ENCODE peak calls at places on chromosomes 1 and 21, in four cellular contexts. Z is right cardiac atrium; E is CD8-positive, alpha-beta memory T cell; V is neural progenitor cell. T is an unnamed sample. For H3K4me1, the result is how much of the 10 kb centered on the place peaks cover.

GRCh38 chr1:190144650-190145049 is 333.0 kb downstream of the BRINP3 start:
- DNase-seq in E (no peak), Z (no peak), V (no peak), T (no peak)

GRCh38 chr1:28144203-28145135 is 32.0 kb downstream of the PTAFR start:
- DNase-seq in E (no peak), V (no peak), Z (no peak), T (no peak)

GRCh38 chr1:1216770-1217620 is 3.0 kb upstream of the TNFRSF4 start:
- DNase-seq in Z (no peak), E (no peak), V (no peak), T (no peak)

GRCh38 chr1:200862713-200863415 is 9.9 kb upstream of the GPR25 start:
- DNase-seq in Z (no peak), E (peak), V (no peak), T (no peak)

GRCh38 chr1:6111571-6111970 is 65.9 kb downstream of the KCNAB2 start:
- DNase-seq in E (peak), V (no peak), Z (peak), T (no peak)

GRCh38 chr1:226702318-226702956 is 36.6 kb downstream of the ITPKB start:
- DNase-seq in E (no peak), Z (no peak), V (no peak), T (no peak)

GRCh38 chr1:22250724-22251123 is 107.8 kb upstream of the WNT4 start:
- DNase-seq in V (no peak), E (no peak), Z (no peak), T (no peak)

GRCh38 chr1:157951219-157951618 is 42.2 kb upstream of the KIRREL1 start:
- DNase-seq in E (no peak), Z (no peak), V (no peak), T (no peak)

GRCh38 chr21:44489962-44490361 is 34.7 kb downstream of the LRRC3 start:
- DNase-seq in E (no peak), V (peak), Z (no peak), T (no peak)

GRCh38 chr1:48777219-48777895 is 666 bp upstream of the BEND5 start:
- DNase-seq in Z (no peak), V (peak), E (no peak), T (no peak)

GRCh38 chr21:17679002-17679600 is 66.4 kb upstream of the BTG3 start:
- DNase-seq in Z (no peak), E (no peak), V (peak), T (no peak)

GRCh38 chr21:17674106-17674505 is 61.4 kb upstream of the BTG3 start:
- DNase-seq in E (no peak), Z (no peak), V (no peak), T (no peak)

GRCh38 chr21:17668479-17668878 is 55.8 kb upstream of the BTG3 start:
- DNase-seq in Z (no peak), E (no peak), V (no peak), T (no peak)

GRCh38 chr21:17671733-17672132 is 59.0 kb upstream of the BTG3 start:
- DNase-seq in V (no peak), E (no peak), Z (no peak), T (no peak)

DNA sequence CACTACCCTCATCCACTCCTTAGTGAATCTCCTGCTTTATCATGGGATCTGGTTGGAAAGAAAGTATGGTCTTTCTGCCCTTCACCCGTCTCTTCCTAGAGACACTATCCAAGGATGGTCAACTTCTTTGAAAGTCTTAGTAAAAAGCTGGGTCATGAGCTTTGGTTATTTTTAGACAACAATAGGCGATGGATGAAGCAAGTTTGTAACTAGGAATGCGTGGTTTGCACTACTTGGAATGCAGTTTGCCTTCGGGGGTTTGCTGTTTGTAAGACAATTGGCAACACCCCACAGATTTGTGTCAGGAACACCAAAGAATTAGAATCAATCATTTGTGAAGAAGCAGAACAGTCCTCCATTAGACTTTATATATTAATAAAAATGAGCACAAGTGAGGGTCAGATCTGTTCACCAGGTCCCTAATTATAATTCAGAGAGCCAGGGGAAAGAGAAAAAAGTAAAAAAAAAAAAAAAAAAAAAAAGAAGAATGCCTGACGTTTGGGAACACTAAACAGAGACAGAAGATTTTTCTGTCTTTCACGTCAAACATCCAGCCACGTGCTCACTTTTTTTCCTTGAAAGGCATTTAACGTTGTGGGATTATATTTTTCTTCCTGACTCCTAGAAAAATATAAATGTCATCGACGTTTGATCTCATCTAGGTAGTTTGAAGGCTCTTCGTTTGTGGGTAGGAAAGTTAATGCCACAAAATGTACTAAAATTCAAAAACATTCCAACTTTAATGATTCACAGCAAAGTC is 60.7 kb upstream of the BTG3 start:
- DNase-seq in V (peak), E (no peak), Z (no peak), T (no peak)
- H3K4me1 ChIP-seq in V (under half), E (under half), Z (under half), T (under half)

GRCh38 chr1:204095248-204095640 is 22.3 kb downstream of the SOX13 start:
- DNase-seq in Z (peak), V (peak), E (no peak), T (no peak)

GRCh38 chr1:204093421-204093717 is 20.5 kb downstream of the SOX13 start:
- DNase-seq in E (no peak), Z (peak), V (no peak), T (no peak)

GRCh38 chr1:204094262-204095247 is 21.6 kb downstream of the SOX13 start:
- DNase-seq in V (peak), Z (peak), E (no peak), T (no peak)

GRCh38 chr1:204092632-204093420 is 19.9 kb downstream of the SOX13 start:
- DNase-seq in V (no peak), Z (peak), E (no peak), T (no peak)

DNA sequence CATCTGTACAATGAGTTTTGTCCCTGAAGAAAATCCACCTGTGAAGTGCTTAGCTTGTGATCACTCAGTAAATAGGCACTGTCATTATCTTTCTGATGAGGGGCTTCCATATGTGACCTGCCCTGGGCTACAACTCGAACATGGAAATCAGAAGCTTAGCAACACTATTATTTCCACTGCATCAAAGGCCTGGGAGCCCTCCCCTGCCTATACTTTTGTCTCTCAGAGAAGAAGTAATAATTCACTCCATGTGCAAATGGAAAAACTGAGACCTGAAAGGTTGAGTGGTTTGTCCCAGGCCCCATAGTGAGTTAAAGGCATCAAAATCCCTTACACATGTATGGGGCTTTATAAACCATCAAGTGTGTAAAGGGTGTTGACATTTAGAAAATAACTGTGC is 20.8 kb downstream of the SOX13 start:
- DNase-seq in Z (no peak), E (no peak), V (no peak), T (no peak)
- H3K4me1 ChIP-seq in Z (under half), E (under half), V (half or more), T (under half)

GRCh38 chr1:40710581-40711315 is 19.2 kb downstream of the NFYC start:
- DNase-seq in V (peak), E (no peak), Z (no peak), T (no peak)
- H3K4me1 ChIP-seq in V (under half), E (half or more), Z (under half), T (under half)

DNA sequence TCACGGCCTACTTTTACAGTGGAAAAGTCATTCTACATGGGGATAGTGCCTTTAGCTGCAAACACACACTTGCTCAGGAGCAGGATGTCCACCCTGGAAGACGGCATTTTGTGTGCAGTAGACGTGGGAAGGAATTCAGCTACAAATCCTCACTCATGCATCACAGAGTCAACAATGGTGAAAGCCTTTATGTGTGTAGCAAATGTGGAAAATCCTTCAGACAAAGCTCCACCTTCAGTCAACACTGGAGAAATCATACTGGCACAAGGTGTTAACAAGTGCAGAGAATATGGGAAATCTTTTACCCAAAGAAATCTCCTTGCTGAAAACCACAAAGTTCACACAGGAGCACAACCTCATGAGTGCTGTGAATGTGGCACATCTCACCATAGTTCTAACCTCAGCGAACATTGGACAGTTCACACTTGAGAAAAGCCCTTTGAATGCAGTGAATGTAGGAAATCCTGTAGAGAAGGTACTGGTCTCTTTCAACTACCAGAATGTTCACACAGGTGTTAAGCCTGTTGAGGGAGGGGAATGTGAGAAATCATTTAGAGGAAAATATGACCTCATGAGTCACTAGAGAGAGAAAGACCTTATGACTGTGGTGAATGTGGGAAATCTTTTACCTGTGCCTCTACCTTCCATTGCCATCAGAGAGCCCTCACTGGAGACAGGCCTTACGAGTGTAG is 101.8 kb downstream of the PTGS2 start:
- DNase-seq in Z (no peak), E (no peak), V (no peak), T (peak)
- H3K4me1 ChIP-seq in Z (under half), E (under half), V (under half), T (under half)

GRCh38 chr1:11789126-11790067 is 16.4 kb downstream of the MTHFR start:
- DNase-seq in V (peak), E (no peak), Z (peak), T (no peak)

GRCh38 chr1:11792106-11792505 is 13.7 kb downstream of the MTHFR start:
- DNase-seq in Z (peak), V (no peak), E (no peak), T (no peak)

GRCh38 chr1:11788549-11789053 is 17.2 kb downstream of the MTHFR start:
- DNase-seq in Z (peak), E (no peak), V (peak), T (no peak)

GRCh38 chr1:11790101-11790879 is 15.5 kb downstream of the MTHFR start:
- DNase-seq in V (peak), E (no peak), Z (peak), T (no peak)

GRCh38 chr1:11790880-11791715 is 14.7 kb downstream of the MTHFR start:
- DNase-seq in V (peak), E (no peak), Z (peak), T (no peak)
- H3K4me1 ChIP-seq in V (under half), E (under half), Z (under half), T (under half)

GRCh38 chr1:35555212-35555584 is 2.0 kb downstream of the KIAA0319L start:
- DNase-seq in Z (no peak), E (no peak), V (no peak), T (no peak)
- H3K4me1 ChIP-seq in Z (under half), E (under half), V (under half), T (under half)

GRCh38 chr1:39407496-39407888 is 83.9 kb upstream of the BMP8A start:
- DNase-seq in Z (no peak), V (peak), E (no peak), T (no peak)
- H3K4me1 ChIP-seq in Z (under half), V (half or more), E (under half), T (under half)